ENCODE peak calls at places on chromosome 11, in six cellular contexts. P, A, H, X, Q and S are unnamed samples.

GRCh38 chr11:78310500-78310909 is 107.1 kb downstream of the GAB2 start:
- DNase-seq in X (peak), Q (no peak), H (peak), A (peak), P (no peak), S (no peak)

GRCh38 chr11:7416080-7416479 is 69.2 kb upstream of the OLFML1 start:
- DNase-seq in H (no peak), X (no peak), A (no peak), Q (no peak), P (no peak), S (no peak)

GRCh38 chr11:19632435-19632834 is 80.2 kb upstream of the NAV2 start:
- DNase-seq in H (no peak), A (no peak), X (no peak), Q (no peak), P (peak), S (no peak)

GRCh38 chr11:133815636-133816035 is 29.7 kb downstream of the SPATA19 start:
- DNase-seq in X (no peak), A (no peak), H (peak), Q (no peak), P (no peak), S (no peak)

GRCh38 chr11:20770421-20770935 is 101.1 kb downstream of the NELL1 start:
- DNase-seq in X (no peak), P (no peak), H (no peak), A (no peak), Q (no peak), S (no peak)

GRCh38 chr11:11173316-11174025 is 179.6 kb downstream of the CSNK2A3 start:
- DNase-seq in X (no peak), P (no peak), A (no peak), H (no peak), Q (no peak), S (no peak)

GRCh38 chr11:85805387-85805786 is 5.6 kb downstream of the SYTL2 start:
- DNase-seq in P (no peak), X (no peak), H (no peak), A (no peak), Q (no peak), S (no peak)

GRCh38 chr11:114928260-114928870 is 250.0 kb downstream of the NXPE2 start:
- DNase-seq in Q (no peak), A (no peak), X (no peak), H (no peak), P (no peak), S (no peak)

GRCh38 chr11:122157540-122158173 is 41.6 kb upstream of the BLID start:
- DNase-seq in P (no peak), H (peak), X (no peak), A (no peak), Q (no peak), S (no peak)

GRCh38 chr11:21625982-21626381 is 566.9 kb upstream of the ANO5 start:
- DNase-seq in A (no peak), Q (no peak), P (no peak), H (no peak), X (no peak), S (no peak)

DNA sequence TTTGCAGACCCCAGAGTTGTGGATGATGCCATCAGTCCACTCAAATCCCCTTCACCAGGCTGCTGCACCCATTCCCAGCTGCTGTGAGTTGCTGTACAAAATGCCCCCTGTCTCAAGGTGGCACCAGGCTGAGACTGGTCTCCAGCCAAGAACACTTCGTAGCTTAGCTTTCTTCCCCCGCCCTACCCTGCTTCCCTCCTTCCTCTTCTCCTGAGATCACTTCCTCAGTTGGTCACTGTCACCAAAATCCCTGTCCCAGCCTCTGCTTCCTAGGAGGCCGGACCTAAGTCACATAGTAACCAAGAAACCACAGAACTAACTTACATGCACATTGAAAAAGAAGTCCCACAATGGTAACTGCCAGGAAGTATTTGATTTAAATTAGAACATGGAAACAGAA is 18.4 kb upstream of the ARRB1 start:
- DNase-seq in P (no peak), H (no peak), X (no peak), A (no peak), Q (no peak), S (no peak)
- H3K27ac ChIP-seq in P (no peak), H (no peak), X (no peak), A (no peak), Q (no peak), S (no peak)

GRCh38 chr11:130548491-130548833 is 100.0 kb downstream of the ADAMTS15 start:
- DNase-seq in H (no peak), X (no peak), A (no peak), Q (no peak), P (no peak), S (no peak)

GRCh38 chr11:130547761-130548490 is 99.5 kb downstream of the ADAMTS15 start:
- DNase-seq in Q (no peak), A (no peak), H (peak), P (no peak), X (no peak), S (no peak)

GRCh38 chr11:130550160-130550559 is 101.7 kb downstream of the ADAMTS15 start:
- DNase-seq in P (no peak), Q (no peak), A (no peak), H (no peak), X (no peak), S (no peak)

GRCh38 chr11:130550984-130551383 is 102.5 kb downstream of the ADAMTS15 start:
- DNase-seq in H (no peak), X (no peak), P (no peak), A (no peak), Q (no peak), S (no peak)

GRCh38 chr11:130549393-130549999 is 101.1 kb downstream of the ADAMTS15 start:
- DNase-seq in H (no peak), Q (no peak), P (no peak), X (no peak), A (no peak), S (no peak)
- H3K27ac ChIP-seq in H (no peak), Q (no peak), P (no peak), X (no peak), A (no peak), S (no peak)

GRCh38 chr11:120108785-120109168 is 29.1 kb downstream of the TRIM29 start:
- DNase-seq in X (no peak), A (no peak), H (peak), P (no peak), Q (no peak), S (no peak)
- H3K27ac ChIP-seq in X (no peak), A (no peak), H (no peak), P (peak), Q (no peak), S (no peak)

GRCh38 chr11:17141156-17141555 is 63.7 kb upstream of the RPS13 start:
- DNase-seq in X (no peak), H (no peak), A (no peak), Q (no peak), P (no peak), S (no peak)

GRCh38 chr11:17142450-17142849 is 65.0 kb upstream of the RPS13 start:
- DNase-seq in P (no peak), Q (no peak), A (no peak), X (no peak), H (no peak), S (no peak)

GRCh38 chr11:17148536-17148935 is 59.2 kb downstream of the PIK3C2A start:
- DNase-seq in X (no peak), A (no peak), H (no peak), Q (no peak), P (no peak), S (no peak)

GRCh38 chr11:17145972-17146371 is 61.8 kb downstream of the PIK3C2A start:
- DNase-seq in P (no peak), A (no peak), H (no peak), Q (no peak), X (no peak), S (no peak)
- H3K27ac ChIP-seq in P (no peak), A (no peak), H (no peak), Q (no peak), X (no peak), S (no peak)

GRCh38 chr11:59216654-59217640 is 4.2 kb upstream of the MPEG1 start:
- DNase-seq in H (peak), Q (no peak), A (peak), X (peak), P (peak), S (no peak)
- H3K27ac ChIP-seq in H (peak), Q (no peak), A (peak), X (peak), P (no peak), S (no peak)

GRCh38 chr11:111421251-111421650 is 42.2 kb upstream of the POU2AF1 start:
- DNase-seq in A (no peak), H (no peak), P (no peak), Q (no peak), X (no peak), S (no peak)
- H3K27ac ChIP-seq in A (peak), H (no peak), P (no peak), Q (no peak), X (no peak), S (no peak)